ENCODE peak calls at places on chromosomes 5 and 9, in six cellular contexts. S is amniotic stem cell, U is fibroblast of the aortic adventitia, W is neural crest cell, O is HuH-7, F is GM12865. V is an unnamed sample.
A peak's percentile ranks its signal among the peaks of the same experiment; 100 is the strongest.

GRCh38 chr5:127801751-127802476 is 98.7 kb downstream of the CCDC192 start:
- DNase-seq in S (no peak), U (peak; percentile 61), W (no peak), O (peak; percentile 8), F (no peak), V (peak; percentile 81)

GRCh38 chr5:136655429-136655828 is 290.1 kb upstream of the TRPC7 start:
- DNase-seq in S (no peak), U (peak; percentile 47), W (no peak), O (no peak), F (no peak), V (no peak)

GRCh38 chr9:3858961-3859360 is 333.2 kb upstream of the RFX3 start:
- DNase-seq in S (no peak), U (no peak), W (no peak), O (no peak), F (no peak), V (no peak)

GRCh38 chr5:67209141-67209771 is 12.7 kb upstream of the CD180 start:
- DNase-seq in S (peak; percentile 13), U (peak; percentile 85), W (peak; percentile 74), O (peak; percentile 69), F (peak; percentile 82), V (peak; percentile 82)

GRCh38 chr9:80204054-80204453 is 632.3 kb downstream of the TLE4 start:
- DNase-seq in S (no peak), U (peak; percentile 1), W (no peak), O (no peak), F (no peak), V (no peak)

GRCh38 chr5:84715087-84715486 is 330.4 kb upstream of the EDIL3 start:
- DNase-seq in S (no peak), U (peak; percentile 16), W (no peak), O (no peak), F (no peak), V (no peak)

GRCh38 chr5:35884125-35884788 is 27.6 kb downstream of the IL7R start:
- DNase-seq in S (peak; percentile 32), U (peak; percentile 64), W (no peak), O (no peak), F (peak; percentile 66), V (no peak)

GRCh38 chr5:56281489-56282163 is 48.5 kb upstream of the ANKRD55 start:
- DNase-seq in S (no peak), U (no peak), W (no peak), O (no peak), F (no peak), V (no peak)

GRCh38 chr5:139273572-139274264 is 19.8 kb upstream of the MATR3 start:
- DNase-seq in S (peak; percentile 39), U (peak; percentile 75), W (peak; percentile 82), O (peak; percentile 74), F (peak; percentile 95), V (peak; percentile 96)

GRCh38 chr5:1447772-1448361 is 2.6 kb upstream of the SLC6A3 start:
- DNase-seq in S (no peak), U (no peak), W (no peak), O (no peak), F (no peak), V (peak; percentile 73)

GRCh38 chr5:82421119-82421518 is 143.0 kb upstream of the RPS23 start:
- DNase-seq in S (peak; percentile 21), U (peak; percentile 94), W (no peak), O (no peak), F (no peak), V (peak; percentile 65)

GRCh38 chr5:166127766-166128565 is 2163.5 kb upstream of the WWC1 start:
- DNase-seq in S (no peak), U (no peak), W (no peak), O (peak; percentile 63), F (no peak), V (no peak)

GRCh38 chr5:132222649-132223038 is 5.0 kb downstream of the P4HA2 start:
- DNase-seq in S (no peak), U (no peak), W (no peak), O (no peak), F (peak; percentile 42), V (no peak)

GRCh38 chr9:127336708-127337352 is 60.1 kb upstream of the SLC2A8 start:
- DNase-seq in S (peak; percentile 78), U (peak; percentile 97), W (no peak), O (no peak), F (no peak), V (peak; percentile 93)

GRCh38 chr9:135671591-135672041 is 8.5 kb downstream of the LCN9 start:
- DNase-seq in S (no peak), U (no peak), W (no peak), O (no peak), F (no peak), V (peak; percentile 66)

GRCh38 chr9:70081120-70081495 is 37.5 kb downstream of the MAMDC2 start:
- DNase-seq in S (no peak), U (peak; percentile 41), W (no peak), O (no peak), F (no peak), V (peak; percentile 49)

GRCh38 chr5:112779531-112779930 is 41.8 kb downstream of the APC start:
- DNase-seq in S (no peak), U (peak; percentile 88), W (no peak), O (no peak), F (no peak), V (peak; percentile 19)

GRCh38 chr9:128323192-128323730 is 622 bp downstream of the COQ4 start:
- DNase-seq in S (no peak), U (peak; percentile 34), W (no peak), O (no peak), F (no peak), V (peak; percentile 95)

GRCh38 chr5:133052317-133053175 is 733 bp downstream of the HSPA4 start:
- DNase-seq in S (peak; percentile 8), U (peak; percentile 53), W (peak; percentile 50), O (peak; percentile 53), F (peak; percentile 80), V (peak; percentile 89)

GRCh38 chr5:97388794-97389193 is 205.7 kb upstream of the RIOK2 start:
- DNase-seq in S (no peak), U (no peak), W (no peak), O (no peak), F (no peak), V (peak; percentile 48)

GRCh38 chr5:135553688-135554462 is 18.1 kb upstream of the NEUROG1 start:
- DNase-seq in S (no peak), U (peak; percentile 17), W (no peak), O (peak; percentile 63), F (no peak), V (peak; percentile 88)

GRCh38 chr9:114156311-114156657 is 947 bp downstream of the COL27A1 start:
- DNase-seq in S (no peak), U (no peak), W (no peak), O (no peak), F (no peak), V (peak; percentile 81)

GRCh38 chr5:164094321-164094720 is 588.9 kb downstream of the MAT2B start:
- DNase-seq in S (no peak), U (no peak), W (no peak), O (no peak), F (no peak), V (no peak)

V was measured in osteoblast.